ENCODE peak calls at places on chromosomes 5 and 9, in eight cellular contexts. One of them, this sample, is unnamed.

GRCh38 chr5:121698690-121699089 is 153.0 kb upstream of the FTMT start:
- DNase-seq in transverse colon: no peak
- DNase-seq in CD8-positive, alpha-beta T cell: no peak
- DNase-seq in thoracic aorta: no peak
- DNase-seq in neuronal stem cell: no peak
- DNase-seq in A549: no peak
- DNase-seq in uterus: no peak
- DNase-seq in IMR-90: no peak
- DNase-seq in this sample: no peak

GRCh38 chr9:89543621-89544279 is 45.8 kb upstream of the SEMA4D start:
- DNase-seq in transverse colon: no peak
- DNase-seq in CD8-positive, alpha-beta T cell: no peak
- DNase-seq in thoracic aorta: no peak
- DNase-seq in neuronal stem cell: no peak
- DNase-seq in A549: no peak
- DNase-seq in uterus: no peak
- DNase-seq in IMR-90: no peak
- DNase-seq in this sample: no peak

GRCh38 chr5:114561415-114561814 is 199.5 kb downstream of the KCNN2 start:
- DNase-seq in transverse colon: no peak
- DNase-seq in CD8-positive, alpha-beta T cell: no peak
- DNase-seq in thoracic aorta: no peak
- DNase-seq in neuronal stem cell: no peak
- DNase-seq in A549: no peak
- DNase-seq in uterus: no peak
- DNase-seq in IMR-90: no peak
- DNase-seq in this sample: no peak

GRCh38 chr9:123335227-123335985 is 20.6 kb upstream of the CRB2 start:
- DNase-seq in transverse colon: no peak
- DNase-seq in CD8-positive, alpha-beta T cell: no peak
- DNase-seq in thoracic aorta: no peak
- DNase-seq in neuronal stem cell: no peak
- DNase-seq in A549: no peak
- DNase-seq in uterus: no peak
- DNase-seq in IMR-90: peak
- DNase-seq in this sample: peak

GRCh38 chr9:133685653-133686504 is 49.7 kb downstream of the DBH start:
- DNase-seq in transverse colon: no peak
- DNase-seq in CD8-positive, alpha-beta T cell: no peak
- DNase-seq in thoracic aorta: no peak
- DNase-seq in neuronal stem cell: no peak
- DNase-seq in A549: no peak
- DNase-seq in uterus: no peak
- DNase-seq in IMR-90: no peak
- DNase-seq in this sample: no peak

GRCh38 chr9:110969971-110970381 is 68.3 kb downstream of the LPAR1 start:
- DNase-seq in transverse colon: no peak
- DNase-seq in CD8-positive, alpha-beta T cell: no peak
- DNase-seq in thoracic aorta: no peak
- DNase-seq in neuronal stem cell: no peak
- DNase-seq in A549: peak
- DNase-seq in uterus: peak
- DNase-seq in IMR-90: peak
- DNase-seq in this sample: no peak

GRCh38 chr5:139419226-139419625 is 15.3 kb upstream of the SPATA24 start:
- DNase-seq in transverse colon: no peak
- DNase-seq in CD8-positive, alpha-beta T cell: no peak
- DNase-seq in thoracic aorta: no peak
- DNase-seq in neuronal stem cell: no peak
- DNase-seq in A549: no peak
- DNase-seq in uterus: no peak
- DNase-seq in IMR-90: no peak
- DNase-seq in this sample: no peak

GRCh38 chr5:180825768-180826525 is 23.3 kb upstream of the MGAT1 start:
- DNase-seq in transverse colon: peak
- DNase-seq in CD8-positive, alpha-beta T cell: no peak
- DNase-seq in thoracic aorta: peak
- DNase-seq in neuronal stem cell: no peak
- DNase-seq in A549: no peak
- DNase-seq in uterus: no peak
- DNase-seq in IMR-90: peak
- DNase-seq in this sample: peak

GRCh38 chr5:178235600-178235998 is 3.0 kb upstream of the PHYKPL start:
- DNase-seq in transverse colon: no peak
- DNase-seq in CD8-positive, alpha-beta T cell: no peak
- DNase-seq in thoracic aorta: no peak
- DNase-seq in neuronal stem cell: no peak
- DNase-seq in A549: no peak
- DNase-seq in uterus: no peak
- DNase-seq in IMR-90: no peak
- DNase-seq in this sample: no peak

GRCh38 chr5:123664961-123665360 is 153.0 kb downstream of the CSNK1G3 start:
- DNase-seq in transverse colon: no peak
- DNase-seq in CD8-positive, alpha-beta T cell: no peak
- DNase-seq in thoracic aorta: no peak
- DNase-seq in neuronal stem cell: no peak
- DNase-seq in A549: no peak
- DNase-seq in uterus: no peak
- DNase-seq in IMR-90: no peak
- DNase-seq in this sample: no peak

GRCh38 chr9:121885345-121885901 is 207.7 kb downstream of the TTLL11 start:
- DNase-seq in transverse colon: no peak
- DNase-seq in CD8-positive, alpha-beta T cell: no peak
- DNase-seq in thoracic aorta: no peak
- DNase-seq in neuronal stem cell: no peak
- DNase-seq in A549: no peak
- DNase-seq in uterus: no peak
- DNase-seq in IMR-90: peak
- DNase-seq in this sample: no peak

GRCh38 chr9:78552802-78553201 is 255.9 kb downstream of the PSAT1 start:
- DNase-seq in transverse colon: no peak
- DNase-seq in CD8-positive, alpha-beta T cell: no peak
- DNase-seq in thoracic aorta: no peak
- DNase-seq in neuronal stem cell: no peak
- DNase-seq in A549: no peak
- DNase-seq in uterus: no peak
- DNase-seq in IMR-90: peak
- DNase-seq in this sample: no peak

GRCh38 chr5:145980718-145981117 is 44.3 kb downstream of the SH3RF2 start:
- DNase-seq in transverse colon: no peak
- DNase-seq in CD8-positive, alpha-beta T cell: no peak
- DNase-seq in thoracic aorta: no peak
- DNase-seq in neuronal stem cell: no peak
- DNase-seq in A549: peak
- DNase-seq in uterus: no peak
- DNase-seq in IMR-90: no peak
- DNase-seq in this sample: no peak

GRCh38 chr9:100554935-100555401 is 22.9 kb upstream of the CAVIN4 start:
- DNase-seq in transverse colon: no peak
- DNase-seq in CD8-positive, alpha-beta T cell: no peak
- DNase-seq in thoracic aorta: no peak
- DNase-seq in neuronal stem cell: no peak
- DNase-seq in A549: no peak
- DNase-seq in uterus: no peak
- DNase-seq in IMR-90: peak
- DNase-seq in this sample: no peak

GRCh38 chr5:38636626-38637025 is 80.2 kb upstream of the LIFR start:
- DNase-seq in transverse colon: no peak
- DNase-seq in CD8-positive, alpha-beta T cell: no peak
- DNase-seq in thoracic aorta: no peak
- DNase-seq in neuronal stem cell: no peak
- DNase-seq in A549: no peak
- DNase-seq in uterus: no peak
- DNase-seq in IMR-90: no peak
- DNase-seq in this sample: no peak

GRCh38 chr9:3541206-3541605 is 15.4 kb upstream of the RFX3 start:
- DNase-seq in transverse colon: no peak
- DNase-seq in CD8-positive, alpha-beta T cell: no peak
- DNase-seq in thoracic aorta: no peak
- DNase-seq in neuronal stem cell: no peak
- DNase-seq in A549: no peak
- DNase-seq in uterus: no peak
- DNase-seq in IMR-90: no peak
- DNase-seq in this sample: no peak

GRCh38 chr9:123361731-123362560 is 5.9 kb downstream of the CRB2 start:
- DNase-seq in transverse colon: no peak
- DNase-seq in CD8-positive, alpha-beta T cell: no peak
- DNase-seq in thoracic aorta: no peak
- DNase-seq in neuronal stem cell: no peak
- DNase-seq in A549: no peak
- DNase-seq in uterus: no peak
- DNase-seq in IMR-90: no peak
- DNase-seq in this sample: no peak

GRCh38 chr9:134642385-134643181 is 980 bp downstream of the COL5A1 start:
- DNase-seq in transverse colon: peak
- DNase-seq in CD8-positive, alpha-beta T cell: no peak
- DNase-seq in thoracic aorta: no peak
- DNase-seq in neuronal stem cell: peak
- DNase-seq in A549: peak
- DNase-seq in uterus: peak
- DNase-seq in IMR-90: peak
- DNase-seq in this sample: peak

GRCh38 chr5:77224672-77225355 is 14.3 kb downstream of the PDE8B start:
- DNase-seq in transverse colon: no peak
- DNase-seq in CD8-positive, alpha-beta T cell: no peak
- DNase-seq in thoracic aorta: no peak
- DNase-seq in neuronal stem cell: no peak
- DNase-seq in A549: peak
- DNase-seq in uterus: no peak
- DNase-seq in IMR-90: peak
- DNase-seq in this sample: peak
- H3K27ac ChIP-seq in transverse colon: no peak
- H3K27ac ChIP-seq in CD8-positive, alpha-beta T cell: no peak
- H3K27ac ChIP-seq in thoracic aorta: no peak
- H3K27ac ChIP-seq in neuronal stem cell: no peak
- H3K27ac ChIP-seq in A549: no peak
- H3K27ac ChIP-seq in uterus: no peak
- H3K27ac ChIP-seq in IMR-90: no peak
- H3K27ac ChIP-seq in this sample: no peak

GRCh38 chr9:69175488-69175872 is 1.4 kb downstream of the TJP2 start:
- DNase-seq in transverse colon: no peak
- DNase-seq in CD8-positive, alpha-beta T cell: no peak
- DNase-seq in thoracic aorta: no peak
- DNase-seq in neuronal stem cell: no peak
- DNase-seq in A549: no peak
- DNase-seq in uterus: no peak
- DNase-seq in IMR-90: no peak
- DNase-seq in this sample: no peak

GRCh38 chr9:69174645-69175487 is 789 bp downstream of the TJP2 start:
- DNase-seq in transverse colon: peak
- DNase-seq in CD8-positive, alpha-beta T cell: no peak
- DNase-seq in thoracic aorta: peak
- DNase-seq in neuronal stem cell: no peak
- DNase-seq in A549: no peak
- DNase-seq in uterus: peak
- DNase-seq in IMR-90: peak
- DNase-seq in this sample: peak

GRCh38 chr9:69178583-69179011 is 4.5 kb downstream of the TJP2 start:
- DNase-seq in transverse colon: no peak
- DNase-seq in CD8-positive, alpha-beta T cell: no peak
- DNase-seq in thoracic aorta: no peak
- DNase-seq in neuronal stem cell: no peak
- DNase-seq in A549: peak
- DNase-seq in uterus: no peak
- DNase-seq in IMR-90: peak
- DNase-seq in this sample: peak

GRCh38 chr9:69179037-69179436 is 5.0 kb downstream of the TJP2 start:
- DNase-seq in transverse colon: no peak
- DNase-seq in CD8-positive, alpha-beta T cell: no peak
- DNase-seq in thoracic aorta: no peak
- DNase-seq in neuronal stem cell: no peak
- DNase-seq in A549: no peak
- DNase-seq in uterus: no peak
- DNase-seq in IMR-90: no peak
- DNase-seq in this sample: no peak

DNA sequence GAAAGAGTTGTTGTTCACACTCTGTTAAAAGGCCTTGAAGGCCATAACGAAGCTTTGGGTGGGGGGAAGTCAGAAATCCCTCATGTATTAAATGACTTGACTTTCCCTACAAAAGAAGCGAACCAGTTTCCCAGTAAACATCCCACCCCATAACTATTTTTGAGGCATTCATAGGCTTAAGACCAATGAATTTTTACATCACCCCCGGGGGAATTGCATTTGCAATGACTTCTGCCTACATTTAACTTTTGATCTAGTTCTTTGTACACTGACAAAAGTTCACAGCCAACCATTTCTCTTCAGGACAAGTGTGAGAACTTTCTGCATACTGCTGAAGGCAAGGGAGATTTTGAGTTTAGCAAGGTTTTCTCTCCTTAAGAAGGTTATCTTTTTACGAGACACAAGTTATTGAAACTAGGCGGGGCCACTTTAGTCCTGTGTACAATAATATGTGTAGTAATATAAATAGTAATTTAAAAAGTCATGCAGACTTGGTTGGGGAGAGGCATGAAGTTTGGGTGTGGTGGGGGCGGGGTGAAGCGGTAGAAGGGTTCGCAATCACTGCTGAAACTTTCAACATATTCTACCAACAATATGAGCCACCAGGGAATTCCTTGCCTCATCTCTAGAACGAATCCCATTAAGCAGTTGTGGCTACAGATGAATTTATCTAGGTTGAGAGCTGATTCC is 2.5 kb downstream of the TJP2 start:
- DNase-seq in transverse colon: peak
- DNase-seq in CD8-positive, alpha-beta T cell: no peak
- DNase-seq in thoracic aorta: no peak
- DNase-seq in neuronal stem cell: no peak
- DNase-seq in A549: no peak
- DNase-seq in uterus: no peak
- DNase-seq in IMR-90: no peak
- DNase-seq in this sample: no peak
- H3K27ac ChIP-seq in transverse colon: no peak
- H3K27ac ChIP-seq in CD8-positive, alpha-beta T cell: no peak
- H3K27ac ChIP-seq in thoracic aorta: no peak
- H3K27ac ChIP-seq in neuronal stem cell: no peak
- H3K27ac ChIP-seq in A549: no peak
- H3K27ac ChIP-seq in uterus: no peak
- H3K27ac ChIP-seq in IMR-90: no peak
- H3K27ac ChIP-seq in this sample: no peak

GRCh38 chr5:126499742-126500396 is 76.7 kb downstream of the GRAMD2B start:
- DNase-seq in transverse colon: no peak
- DNase-seq in CD8-positive, alpha-beta T cell: no peak
- DNase-seq in thoracic aorta: no peak
- DNase-seq in neuronal stem cell: no peak
- DNase-seq in A549: peak
- DNase-seq in uterus: no peak
- DNase-seq in IMR-90: no peak
- DNase-seq in this sample: no peak
- H3K27ac ChIP-seq in transverse colon: no peak
- H3K27ac ChIP-seq in CD8-positive, alpha-beta T cell: no peak
- H3K27ac ChIP-seq in thoracic aorta: peak
- H3K27ac ChIP-seq in neuronal stem cell: no peak
- H3K27ac ChIP-seq in A549: no peak
- H3K27ac ChIP-seq in uterus: peak
- H3K27ac ChIP-seq in IMR-90: no peak
- H3K27ac ChIP-seq in this sample: no peak

DNA sequence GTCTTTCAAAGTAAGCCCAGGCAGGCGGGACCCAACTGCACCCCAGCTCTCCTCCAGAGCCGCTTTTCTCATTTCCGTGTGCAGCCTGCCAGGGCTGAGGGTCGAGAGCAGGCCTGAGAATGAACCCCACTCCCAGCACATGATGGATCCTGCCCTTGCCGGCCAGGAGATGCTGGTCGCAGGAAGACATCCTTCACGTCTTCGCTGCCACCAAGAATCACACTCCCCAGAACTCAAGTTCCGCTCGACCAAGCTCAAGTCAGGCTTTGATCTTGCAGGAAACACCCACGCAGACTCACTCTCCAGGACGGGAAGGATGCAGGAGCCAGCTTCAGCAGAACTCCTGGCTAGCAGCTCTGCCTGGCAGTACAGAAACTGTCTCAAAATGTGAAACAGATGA is 102.5 kb downstream of the ROR2 start:
- DNase-seq in transverse colon: no peak
- DNase-seq in CD8-positive, alpha-beta T cell: no peak
- DNase-seq in thoracic aorta: no peak
- DNase-seq in neuronal stem cell: no peak
- DNase-seq in A549: no peak
- DNase-seq in uterus: peak
- DNase-seq in IMR-90: peak
- DNase-seq in this sample: no peak
- H3K27ac ChIP-seq in transverse colon: no peak
- H3K27ac ChIP-seq in CD8-positive, alpha-beta T cell: no peak
- H3K27ac ChIP-seq in thoracic aorta: no peak
- H3K27ac ChIP-seq in neuronal stem cell: no peak
- H3K27ac ChIP-seq in A549: no peak
- H3K27ac ChIP-seq in uterus: peak
- H3K27ac ChIP-seq in IMR-90: no peak
- H3K27ac ChIP-seq in this sample: no peak